ENCODE peak calls at places on chromosomes 12 and 14, in six cellular contexts. X, G, V, P, Z and O are unnamed samples.

GRCh38 chr12:117032593-117033381 is 66.4 kb downstream of the TESC start:
- DNase-seq in P (peak), X (no peak), G (no peak), V (no peak), Z (peak), O (no peak)

GRCh38 chr14:34214961-34215360 is 247.1 kb downstream of the SPTSSA start:
- DNase-seq in Z (no peak), P (no peak), G (no peak), V (no peak), X (no peak), O (no peak)

GRCh38 chr14:101058571-101058970 is 155.0 kb upstream of the RTL1 start:
- DNase-seq in Z (peak), G (no peak), P (no peak), V (no peak), X (no peak), O (no peak)

GRCh38 chr14:97791072-97791471 is 993.9 kb downstream of the VRK1 start:
- DNase-seq in G (no peak), V (no peak), P (no peak), X (no peak), Z (no peak), O (no peak)

GRCh38 chr12:87428701-87429277 is 600.4 kb downstream of the C12orf50 start:
- DNase-seq in X (no peak), P (no peak), G (no peak), Z (peak), V (no peak), O (peak)

GRCh38 chr12:131959137-131959536 is 9.4 kb downstream of the EP400 start:
- DNase-seq in V (no peak), G (no peak), X (no peak), Z (no peak), P (no peak), O (no peak)

GRCh38 chr14:22539831-22540230 is 49.2 kb downstream of the DAD1 start:
- DNase-seq in X (no peak), Z (no peak), G (no peak), P (no peak), V (no peak), O (no peak)

GRCh38 chr12:15700595-15700994 is 88.6 kb downstream of the EPS8 start:
- DNase-seq in Z (peak), G (no peak), V (no peak), X (no peak), P (no peak), O (no peak)

GRCh38 chr14:98951521-98952152 is 320.4 kb downstream of the BCL11B start:
- DNase-seq in P (no peak), G (no peak), X (no peak), V (no peak), Z (no peak), O (no peak)

GRCh38 chr14:89029961-89030694 is 205.7 kb downstream of the TTC8 start:
- DNase-seq in X (no peak), V (no peak), G (no peak), P (no peak), Z (no peak), O (no peak)

GRCh38 chr12:114636723-114637480 is 47.1 kb downstream of the TBX3 start:
- DNase-seq in P (no peak), V (peak), Z (peak), X (peak), G (no peak), O (no peak)

GRCh38 chr12:12562016-12562483 is 613 bp downstream of the DUSP16 start:
- DNase-seq in X (peak), G (peak), V (no peak), Z (peak), P (no peak), O (peak)

GRCh38 chr14:103802353-103802752 is 45.0 kb downstream of the PPP1R13B start:
- DNase-seq in V (peak), P (no peak), X (no peak), G (no peak), Z (no peak), O (no peak)

GRCh38 chr14:96576937-96577336 is 74.8 kb downstream of the PAPOLA start:
- DNase-seq in G (no peak), Z (no peak), P (no peak), X (no peak), V (no peak), O (no peak)

GRCh38 chr12:68614772-68615171 is 4.1 kb downstream of the RAP1B start:
- DNase-seq in P (no peak), Z (no peak), X (no peak), G (no peak), V (no peak), O (no peak)

GRCh38 chr14:54488318-54488645 is 498 bp downstream of the GMFB start:
- DNase-seq in Z (no peak), X (no peak), V (no peak), P (no peak), G (no peak), O (no peak)
- TF ChIP-seq CTCF in Z (no peak), X (no peak), V (no peak), P (peak), G (no peak), O (no peak)

GRCh38 chr14:87170179-87170578 is 822.8 kb downstream of the GALC start:
- DNase-seq in G (no peak), V (no peak), Z (no peak), X (no peak), P (no peak), O (no peak)

GRCh38 chr14:87175175-87175574 is 817.8 kb downstream of the GALC start:
- DNase-seq in P (no peak), Z (no peak), X (no peak), G (no peak), V (no peak), O (no peak)

DNA sequence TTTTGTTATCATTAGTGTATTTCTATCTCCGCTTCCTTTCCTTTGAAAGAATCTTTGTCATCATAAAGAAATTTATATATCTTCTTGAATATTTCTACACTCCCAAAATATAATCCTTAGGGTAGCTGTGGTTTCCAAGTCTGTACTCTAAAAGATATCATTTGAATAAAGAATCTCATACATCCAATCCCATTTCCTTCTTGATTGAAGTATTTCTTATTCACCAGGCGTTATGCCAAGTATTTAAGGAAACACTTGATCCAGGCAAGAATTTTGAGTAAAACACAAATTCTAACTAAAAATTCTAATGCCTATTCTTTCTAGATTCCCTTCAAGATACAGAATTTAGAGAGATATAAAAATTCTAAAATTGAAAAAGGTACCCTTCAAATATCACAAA is 821.8 kb downstream of the GALC start:
- DNase-seq in P (no peak), X (no peak), G (no peak), V (no peak), Z (no peak), O (no peak)
- TF ChIP-seq POLR2A in P (no peak), X (no peak), G (no peak), V (no peak), Z (no peak), O (no peak)

GRCh38 chr14:71138236-71139057 is 231.2 kb downstream of the PCNX1 start:
- DNase-seq in P (no peak), Z (no peak), V (no peak), X (no peak), G (no peak), O (no peak)
- H3K4me3 ChIP-seq in P (no peak), Z (no peak), V (no peak), X (no peak), G (no peak), O (no peak)

DNA sequence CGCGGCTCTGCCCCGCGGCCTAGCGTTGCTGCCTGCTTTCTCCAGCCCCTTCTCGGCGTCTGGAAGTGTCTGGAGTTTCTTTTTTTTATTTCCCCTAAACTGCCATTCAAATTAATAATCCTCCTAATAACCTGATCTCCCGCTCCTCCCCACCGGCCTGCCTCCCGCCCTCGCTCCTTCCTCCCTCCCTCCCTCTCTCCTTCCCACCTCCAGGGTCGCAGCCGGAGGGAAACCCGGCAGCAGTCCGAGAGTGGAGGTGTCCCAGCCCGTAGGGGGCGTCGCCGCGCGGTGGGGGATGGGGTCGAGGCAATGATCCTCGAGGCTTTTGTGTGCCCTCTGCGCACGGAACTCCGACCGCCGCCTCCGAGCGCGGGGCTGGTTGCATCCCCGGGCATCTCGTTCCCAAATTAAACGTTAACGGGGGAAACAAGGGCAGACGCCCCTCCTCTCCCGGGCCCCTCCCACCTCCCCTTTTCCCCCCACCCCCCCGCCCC is 1.1 kb upstream of the SOCS2 start:
- DNase-seq in Z (peak), P (peak), X (peak), V (peak), G (peak), O (peak)
- TF ChIP-seq CTCF in Z (peak), P (peak), X (no peak), V (peak), G (peak), O (peak)

DNA sequence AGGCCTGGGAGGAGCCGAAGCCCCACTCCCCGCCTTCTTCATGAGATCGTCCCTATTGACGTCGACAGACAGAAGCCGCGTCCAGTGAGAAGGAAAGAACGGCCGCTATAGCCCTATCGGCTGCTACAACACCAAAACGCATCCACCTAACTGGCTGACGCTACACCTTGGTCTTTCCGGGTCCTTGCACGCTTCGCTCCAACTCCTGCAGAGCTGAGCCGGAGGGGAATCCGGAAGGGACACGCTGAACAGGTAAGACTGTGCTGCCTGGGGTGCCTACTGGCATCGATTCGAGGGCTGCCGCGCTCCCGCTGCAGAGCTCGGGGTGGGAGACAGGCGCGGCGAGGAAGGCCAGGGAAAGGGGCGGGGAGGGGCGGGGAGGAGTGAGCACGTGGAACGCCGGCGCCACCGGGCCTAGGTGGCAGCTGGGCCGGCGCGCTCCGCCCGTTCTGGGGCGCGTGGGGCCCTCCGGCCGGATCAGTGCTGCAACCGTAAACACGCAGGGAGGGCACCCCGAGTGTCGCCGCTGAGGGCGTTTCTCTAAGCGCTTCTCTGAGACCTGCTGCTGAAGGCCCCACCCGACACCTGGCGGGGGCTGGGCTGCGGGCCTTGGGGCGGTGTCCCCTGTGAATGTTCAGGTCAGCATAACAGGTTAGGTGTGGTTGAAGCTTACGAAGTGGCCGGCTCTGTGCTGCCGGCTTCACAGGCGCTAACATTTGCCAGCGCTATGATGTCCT is at the start of gene DCAF4:
- DNase-seq in X (peak), Z (peak), V (peak), G (peak), P (peak), O (peak)
- TF ChIP-seq POLR2A in X (no peak), Z (no peak), V (no peak), G (peak), P (no peak), O (peak)